ENCODE peak calls at places on chromosomes 3 and 15, in eight cellular contexts. X is bronchial epithelial cell, L is BJ, E is adrenal gland, A is AG09309, O is AG10803, I is fibroblast of pulmonary artery, J is mesothelial cell of epicardium. U is an unnamed sample.

GRCh38 chr3:159126261-159127020 is 324.6 kb downstream of the MFSD1 start:
- DNase-seq in L (peak), E (no peak), O (peak), I (peak), A (no peak), X (peak), J (no peak), U (no peak)

GRCh38 chr3:40770046-40770445 is 245.3 kb downstream of the ZNF621 start:
- DNase-seq in I (no peak), A (no peak), X (peak), J (no peak), E (no peak), L (no peak), O (no peak), U (no peak)

GRCh38 chr15:91887321-91887720 is 33.8 kb downstream of the SLCO3A1 start:
- DNase-seq in A (no peak), I (no peak), O (no peak), X (no peak), J (no peak), L (no peak), E (no peak), U (no peak)

GRCh38 chr3:178058629-178059028 is 477.6 kb upstream of the KCNMB2 start:
- DNase-seq in J (no peak), E (no peak), A (no peak), I (no peak), O (no peak), X (no peak), L (no peak), U (no peak)

GRCh38 chr3:29936054-29936453 is 655.2 kb downstream of the RBMS3 start:
- DNase-seq in A (no peak), L (no peak), E (no peak), J (no peak), O (no peak), I (no peak), X (peak), U (no peak)

GRCh38 chr3:21672303-21672702 is 78.7 kb downstream of the ZNF385D start:
- DNase-seq in E (no peak), J (no peak), L (peak), X (peak), A (peak), I (peak), O (peak), U (no peak)

GRCh38 chr15:31278544-31279220 is 48.0 kb upstream of the KLF13 start:
- DNase-seq in J (no peak), L (no peak), E (peak), X (no peak), I (no peak), O (no peak), A (no peak), U (peak)

GRCh38 chr3:37491776-37492175 is 317.4 kb upstream of the LRRFIP2 start:
- DNase-seq in A (no peak), E (no peak), L (no peak), X (no peak), O (peak), J (no peak), I (peak), U (no peak)

GRCh38 chr15:100913961-100914360 is 5.2 kb upstream of the LRRK1 start:
- DNase-seq in L (no peak), I (no peak), O (peak), A (no peak), E (no peak), J (no peak), X (no peak), U (no peak)

GRCh38 chr15:46365612-46366011 is 730.8 kb downstream of the SQOR start:
- DNase-seq in I (peak), E (no peak), O (peak), A (peak), J (no peak), X (no peak), L (peak), U (no peak)

GRCh38 chr15:96345560-96346389 is 15.3 kb downstream of the NR2F2 start:
- DNase-seq in L (no peak), I (peak), X (no peak), E (peak), A (no peak), O (peak), J (peak), U (peak)

GRCh38 chr3:28751864-28752263 is 403.2 kb upstream of the AZI2 start:
- DNase-seq in O (no peak), A (no peak), X (no peak), E (no peak), I (no peak), L (no peak), J (no peak), U (no peak)

GRCh38 chr3:47337656-47338055 is 43.2 kb upstream of the PTPN23 start:
- DNase-seq in L (no peak), A (no peak), J (no peak), I (peak), X (no peak), E (no peak), O (no peak), U (no peak)

GRCh38 chr3:52231502-52232278 is 6.2 kb upstream of the TLR9 start:
- DNase-seq in O (peak), L (no peak), J (peak), X (peak), E (peak), A (no peak), I (peak), U (peak)

GRCh38 chr3:71688121-71688520 is 37.1 kb downstream of the EIF4E3 start:
- DNase-seq in A (no peak), I (no peak), J (no peak), X (peak), E (no peak), L (no peak), O (no peak), U (no peak)

GRCh38 chr3:60578936-60579335 is 672.3 kb downstream of the FHIT start:
- DNase-seq in L (no peak), I (no peak), A (no peak), O (no peak), J (no peak), X (peak), E (no peak), U (no peak)

GRCh38 chr3:186785517-186786018 is 2.2 kb downstream of the EIF4A2 start:
- DNase-seq in A (no peak), J (no peak), I (no peak), E (no peak), O (no peak), L (no peak), X (no peak), U (no peak)

GRCh38 chr3:29515451-29515850 is 234.6 kb downstream of the RBMS3 start:
- DNase-seq in A (no peak), O (peak), X (peak), I (peak), L (no peak), E (no peak), J (no peak), U (peak)

GRCh38 chr3:43257850-43258249 is 28.5 kb upstream of the SNRK start:
- DNase-seq in A (no peak), E (no peak), J (no peak), I (no peak), L (no peak), O (no peak), X (no peak), U (no peak)

GRCh38 chr15:74041777-74042435 is 40.4 kb downstream of the GOLGA6A start:
- DNase-seq in O (no peak), E (no peak), X (no peak), L (no peak), A (no peak), J (no peak), I (no peak), U (no peak)

GRCh38 chr3:15936347-15936746 is 138.6 kb upstream of the ANKRD28 start:
- DNase-seq in X (no peak), E (no peak), O (peak), L (no peak), I (no peak), A (no peak), J (no peak), U (no peak)

GRCh38 chr3:14295037-14295436 is 107.4 kb upstream of the SLC6A6 start:
- DNase-seq in O (no peak), X (no peak), E (no peak), I (no peak), L (no peak), J (no peak), A (no peak), U (no peak)

GRCh38 chr3:139434764-139435291 is 41.5 kb downstream of the RBP2 start:
- DNase-seq in A (peak), O (peak), I (peak), E (peak), X (peak), J (no peak), L (peak), U (no peak)

GRCh38 chr3:38843898-38844297 is 27.9 kb upstream of the SCN10A start:
- DNase-seq in E (no peak), I (peak), X (peak), A (peak), L (no peak), J (no peak), O (peak), U (no peak)

GRCh38 chr3:264394-265156 is 68.0 kb downstream of the CHL1 start:
- DNase-seq in L (no peak), X (peak), E (no peak), I (peak), J (no peak), O (peak), A (peak), U (no peak)

GRCh38 chr3:69385033-69385722 is 710 bp downstream of the FRMD4B start:
- DNase-seq in I (no peak), E (no peak), A (no peak), L (no peak), J (no peak), O (no peak), X (no peak), U (no peak)

GRCh38 chr15:83653288-83653638 is 660 bp upstream of the ADAMTSL3 start:
- DNase-seq in E (no peak), O (no peak), I (no peak), X (no peak), J (no peak), L (no peak), A (no peak), U (no peak)

GRCh38 chr3:88863196-88863595 is 244.2 kb upstream of the EPHA3 start:
- DNase-seq in E (no peak), L (no peak), I (no peak), X (peak), A (no peak), J (no peak), O (no peak), U (no peak)

GRCh38 chr15:80828796-80829195 is 49.6 kb downstream of the CEMIP start:
- DNase-seq in E (no peak), X (no peak), A (no peak), O (no peak), I (no peak), L (no peak), J (no peak), U (no peak)

GRCh38 chr3:312170-312569 is 115.6 kb downstream of the CHL1 start:
- DNase-seq in O (no peak), J (no peak), E (no peak), X (no peak), A (no peak), L (no peak), I (no peak), U (no peak)

GRCh38 chr15:101306341-101307047 is 11.4 kb upstream of the SNRPA1 start:
- DNase-seq in L (no peak), E (peak), X (no peak), O (no peak), I (no peak), A (no peak), J (no peak), U (no peak)

GRCh38 chr3:170725285-170725731 is 139.4 kb upstream of the SLC7A14 start:
- DNase-seq in X (no peak), O (peak), L (no peak), I (peak), A (no peak), E (no peak), J (no peak), U (no peak)

GRCh38 chr3:113626513-113627371 is 69.7 kb downstream of the USF3 start:
- DNase-seq in E (peak), X (peak), A (peak), I (peak), J (no peak), O (peak), L (no peak), U (peak)

GRCh38 chr15:56473017-56473416 is 8.1 kb upstream of the MNS1 start:
- DNase-seq in E (no peak), L (no peak), J (no peak), X (no peak), A (no peak), O (no peak), I (no peak), U (no peak)

GRCh38 chr3:71219744-71220638 is 363.5 kb downstream of the FOXP1 start:
- DNase-seq in X (no peak), E (no peak), L (no peak), A (no peak), I (no peak), O (no peak), J (no peak), U (peak)

GRCh38 chr3:150409527-150410310 is 1.6 kb downstream of the TSC22D2 start:
- DNase-seq in X (no peak), L (no peak), A (no peak), O (peak), I (peak), E (peak), J (peak), U (peak)

GRCh38 chr3:142857056-142857455 is 31.8 kb downstream of the PCOLCE2 start:
- DNase-seq in A (no peak), J (no peak), I (peak), O (no peak), E (peak), L (no peak), X (peak), U (no peak)

GRCh38 chr3:146780251-146780650 is 175.1 kb upstream of the PLSCR5 start:
- DNase-seq in A (no peak), I (no peak), O (no peak), L (no peak), X (peak), E (no peak), J (no peak), U (no peak)

GRCh38 chr15:40108855-40109735 is at the start of gene BMF:
- DNase-seq in A (peak), I (peak), E (peak), O (peak), L (peak), J (peak), X (peak), U (peak)
- TF ChIP-seq CTCF in A (peak), I (peak), E (peak), O (peak), L (peak), J (no peak), X (peak), U (no peak)

DNA sequence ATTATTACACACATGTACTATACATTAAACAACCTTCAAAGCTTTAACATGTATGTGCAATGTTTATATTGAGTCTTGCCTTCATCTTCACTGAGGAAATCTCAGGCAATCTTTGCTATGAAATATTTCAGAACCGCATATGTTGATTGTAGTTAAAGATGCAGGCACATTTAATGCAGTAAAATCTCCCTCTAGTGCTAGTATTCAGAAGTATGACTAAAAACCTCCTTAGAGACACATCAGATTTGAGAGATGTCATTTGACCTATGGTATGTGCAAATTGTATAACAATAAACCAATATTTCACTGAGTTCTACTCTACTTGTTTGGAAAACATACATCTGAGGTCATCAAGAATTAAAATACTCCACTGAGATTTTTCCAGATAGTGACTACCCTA is 123.8 kb upstream of the C15orf61 start:
- DNase-seq in J (no peak), I (no peak), O (no peak), X (no peak), E (no peak), A (no peak), L (no peak), U (no peak)
- TF ChIP-seq CTCF in J (no peak), I (peak), O (peak), X (no peak), E (no peak), A (no peak), L (peak), U (no peak)

GRCh38 chr3:87298111-87298718 is 21.8 kb upstream of the POU1F1 start:
- DNase-seq in X (peak), J (no peak), L (no peak), O (peak), I (peak), A (no peak), E (no peak), U (peak)
- TF ChIP-seq CTCF in X (peak), J (peak), L (peak), O (peak), I (peak), A (peak), E (peak), U (peak)

DNA sequence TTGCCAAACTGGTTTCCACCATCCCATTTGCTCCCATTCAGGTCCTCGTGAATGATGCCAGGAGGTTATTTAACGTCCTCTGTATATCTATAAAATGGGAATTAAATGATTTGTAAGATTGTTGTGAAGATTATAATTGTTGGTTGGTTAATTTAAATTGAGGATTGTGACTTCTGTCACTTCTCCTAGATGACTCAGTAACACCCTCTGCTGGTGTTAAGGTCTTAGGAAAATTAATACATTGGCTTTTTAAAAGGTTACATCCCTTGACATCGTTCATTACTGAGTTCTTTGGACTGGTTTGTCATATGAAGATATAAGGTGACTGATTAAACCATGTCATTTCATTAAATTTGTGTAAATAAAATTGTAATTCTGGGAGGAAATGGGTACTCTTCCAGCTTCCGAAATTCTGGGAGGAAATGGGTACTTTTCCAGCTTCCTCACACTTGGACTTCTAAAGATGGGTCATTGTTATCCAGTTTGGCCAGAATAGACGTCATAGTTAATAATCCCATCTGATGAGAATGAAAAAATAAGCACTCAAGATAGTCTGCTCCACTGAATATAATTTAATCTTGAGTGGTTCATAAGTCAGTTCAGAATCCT is 33.3 kb upstream of the PAQR5 start:
- DNase-seq in L (no peak), J (no peak), A (no peak), X (peak), E (no peak), O (peak), I (peak), U (no peak)
- TF ChIP-seq CTCF in L (peak), J (no peak), A (peak), X (peak), E (peak), O (peak), I (peak), U (peak)

GRCh38 chr3:65251375-65251774 is 563.6 kb upstream of the ADAMTS9 start:
- DNase-seq in L (no peak), A (no peak), E (no peak), J (no peak), I (no peak), O (no peak), X (no peak), U (no peak)

GRCh38 chr3:65246561-65246960 is 558.8 kb upstream of the ADAMTS9 start:
- DNase-seq in J (no peak), O (no peak), X (no peak), L (no peak), E (peak), I (no peak), A (no peak), U (no peak)

GRCh38 chr3:65245133-65246076 is 557.6 kb upstream of the ADAMTS9 start:
- DNase-seq in L (no peak), A (no peak), O (peak), J (no peak), E (peak), X (peak), I (peak), U (no peak)
- TF ChIP-seq CTCF in L (no peak), A (peak), O (peak), J (peak), E (peak), X (no peak), I (peak), U (no peak)

U was measured in GM13976.